ENCODE peak calls at places on chromosomes 7 and 10, in five cellular contexts. O is LoVo, H is AG08395, E is posterior cingulate gyrus, W is HT-29. A is an unnamed sample.

GRCh38 chr7:113100091-113100723 is 13.6 kb upstream of the GPR85 start:
- DNase-seq in E (no peak), W (no peak), H (peak; percentile 25), O (no peak), A (no peak)

GRCh38 chr7:150801242-150801945 is 825 bp downstream of the TMEM176A start:
- DNase-seq in H (no peak), E (no peak), W (no peak), O (no peak), A (peak; percentile 45)

GRCh38 chr10:70266056-70266455 is 17.7 kb downstream of the NPFFR1 start:
- DNase-seq in H (no peak), W (no peak), O (no peak), E (no peak), A (no peak)

GRCh38 chr7:41107938-41108448 is 594.9 kb downstream of the INHBA start:
- DNase-seq in E (no peak), W (no peak), H (no peak), O (no peak), A (no peak)

GRCh38 chr10:34489436-34489835 is 325.7 kb downstream of the PARD3 start:
- DNase-seq in E (no peak), W (no peak), O (no peak), H (no peak), A (no peak)

GRCh38 chr7:106218546-106218945 is 66.2 kb downstream of the NAMPT start:
- DNase-seq in O (no peak), H (no peak), E (no peak), W (no peak), A (no peak)

GRCh38 chr7:142800699-142801260 is 30.0 kb downstream of the PRSS2 start:
- DNase-seq in O (no peak), E (no peak), W (no peak), H (no peak), A (no peak)

GRCh38 chr10:60974463-60975149 is 30.6 kb upstream of the RHOBTB1 start:
- DNase-seq in E (no peak), W (peak; percentile 33), O (peak; percentile 19), H (no peak), A (no peak)